ENCODE peak calls at places on chromosomes 13 and 19, in seven cellular contexts. P is transverse colon, F is ovary, X is sigmoid colon, H is tibial nerve, S is K562, I is A549. W is an unnamed sample.

GRCh38 chr13:66665991-66666390 is 564.1 kb downstream of the PCDH9 start:
- DNase-seq in P (no peak), F (no peak), X (no peak), H (no peak), S (no peak), I (no peak), W (no peak)

GRCh38 chr19:30091456-30091855 is 149.4 kb downstream of the URI1 start:
- DNase-seq in P (no peak), F (no peak), X (no peak), H (no peak), S (no peak), I (no peak), W (no peak)

GRCh38 chr13:33057019-33057785 is 41.0 kb downstream of the KL start:
- DNase-seq in P (no peak), F (no peak), X (no peak), H (peak; percentile 53), S (peak; percentile 14), I (peak; percentile 18), W (no peak)

GRCh38 chr19:33638167-33639033 is 16.6 kb downstream of the CHST8 start:
- DNase-seq in P (no peak), F (no peak), X (peak; percentile 40), H (no peak), S (no peak), I (no peak), W (peak; percentile 3)

GRCh38 chr19:24166055-24166454 is 79.1 kb downstream of the ZNF254 start:
- DNase-seq in P (no peak), F (no peak), X (no peak), H (no peak), S (no peak), I (no peak), W (no peak)

GRCh38 chr19:35211545-35212230 is 16.9 kb downstream of the FAM187B start:
- DNase-seq in P (peak; percentile 70), F (no peak), X (peak; percentile 72), H (peak; percentile 47), S (no peak), I (no peak), W (peak; percentile 83)

GRCh38 chr13:40116008-40116407 is 460.5 kb downstream of the COG6 start:
- DNase-seq in P (peak; percentile 79), F (peak; percentile 52), X (no peak), H (peak; percentile 34), S (peak; percentile 56), I (peak; percentile 60), W (no peak)

GRCh38 chr13:111156421-111156820 is 41.3 kb downstream of the ARHGEF7 start:
- DNase-seq in P (no peak), F (no peak), X (no peak), H (no peak), S (no peak), I (no peak), W (no peak)

GRCh38 chr13:113956571-113956970 is 17.3 kb downstream of the C13orf46 start:
- DNase-seq in P (no peak), F (no peak), X (no peak), H (no peak), S (no peak), I (no peak), W (peak; percentile 52)

GRCh38 chr13:59409211-59409610 is 754.5 kb downstream of the DIAPH3 start:
- DNase-seq in P (peak; percentile 13), F (no peak), X (peak; percentile 85), H (no peak), S (no peak), I (no peak), W (no peak)

GRCh38 chr19:3387645-3388589 is 21.5 kb downstream of the NFIC start:
- DNase-seq in P (peak; percentile 89), F (peak; percentile 78), X (peak; percentile 96), H (peak; percentile 61), S (no peak), I (peak; percentile 44), W (peak; percentile 89)

GRCh38 chr19:1259206-1259872 is 9.8 kb upstream of the CIRBP start:
- DNase-seq in P (peak; percentile 88), F (peak; percentile 76), X (peak; percentile 80), H (no peak), S (no peak), I (peak; percentile 25), W (peak; percentile 89)

GRCh38 chr13:95139186-95139585 is 162.1 kb downstream of the ABCC4 start:
- DNase-seq in P (no peak), F (no peak), X (no peak), H (no peak), S (no peak), I (no peak), W (no peak)

GRCh38 chr13:54433511-54434206 is 1405.0 kb downstream of the OLFM4 start:
- DNase-seq in P (no peak), F (no peak), X (no peak), H (no peak), S (no peak), I (no peak), W (no peak)

GRCh38 chr13:81381560-81381959 is 1040.6 kb upstream of the SPRY2 start:
- DNase-seq in P (no peak), F (no peak), X (no peak), H (no peak), S (no peak), I (no peak), W (no peak)

GRCh38 chr13:66424417-66424816 is 805.7 kb downstream of the PCDH9 start:
- DNase-seq in P (no peak), F (no peak), X (no peak), H (no peak), S (no peak), I (no peak), W (no peak)

GRCh38 chr19:4327252-4327876 is 11.3 kb downstream of the STAP2 start:
- DNase-seq in P (peak; percentile 83), F (peak; percentile 95), X (peak; percentile 89), H (peak; percentile 19), S (peak; percentile 93), I (no peak), W (peak; percentile 87)

GRCh38 chr13:44394649-44395048 is 21.0 kb downstream of the SERP2 start:
- DNase-seq in P (no peak), F (no peak), X (peak; percentile 13), H (no peak), S (no peak), I (no peak), W (no peak)
- TF ChIP-seq EP300 in P (no peak), F (no peak), X (no peak), H (no peak), S (no peak), I (no peak), W (no peak)

GRCh38 chr19:40411125-40411842 is 1.9 kb downstream of the PRX start:
- DNase-seq in P (peak; percentile 40), F (no peak), X (no peak), H (no peak), S (peak; percentile 11), I (no peak), W (no peak)

GRCh38 chr19:40412866-40413265 is 312 bp downstream of the PRX start:
- DNase-seq in P (no peak), F (no peak), X (no peak), H (no peak), S (no peak), I (no peak), W (no peak)

GRCh38 chr19:40410030-40410389 is 3.2 kb downstream of the PRX start:
- DNase-seq in P (no peak), F (no peak), X (no peak), H (no peak), S (no peak), I (no peak), W (no peak)

GRCh38 chr19:40413291-40413994 is at the start of gene PRX:
- DNase-seq in P (no peak), F (no peak), X (no peak), H (no peak), S (peak; percentile 55), I (no peak), W (no peak)

GRCh38 chr19:40411958-40412499 is 1.1 kb downstream of the PRX start:
- DNase-seq in P (no peak), F (no peak), X (no peak), H (no peak), S (peak; percentile 56), I (no peak), W (no peak)
- H3K27ac ChIP-seq in P (no peak overlapping the region), F (no peak overlapping the region), X (peak overlapping the region; percentile 31), H (peak overlapping the region; percentile 95), S (no peak overlapping the region), I (no peak overlapping the region), W (no peak overlapping the region)

DNA sequence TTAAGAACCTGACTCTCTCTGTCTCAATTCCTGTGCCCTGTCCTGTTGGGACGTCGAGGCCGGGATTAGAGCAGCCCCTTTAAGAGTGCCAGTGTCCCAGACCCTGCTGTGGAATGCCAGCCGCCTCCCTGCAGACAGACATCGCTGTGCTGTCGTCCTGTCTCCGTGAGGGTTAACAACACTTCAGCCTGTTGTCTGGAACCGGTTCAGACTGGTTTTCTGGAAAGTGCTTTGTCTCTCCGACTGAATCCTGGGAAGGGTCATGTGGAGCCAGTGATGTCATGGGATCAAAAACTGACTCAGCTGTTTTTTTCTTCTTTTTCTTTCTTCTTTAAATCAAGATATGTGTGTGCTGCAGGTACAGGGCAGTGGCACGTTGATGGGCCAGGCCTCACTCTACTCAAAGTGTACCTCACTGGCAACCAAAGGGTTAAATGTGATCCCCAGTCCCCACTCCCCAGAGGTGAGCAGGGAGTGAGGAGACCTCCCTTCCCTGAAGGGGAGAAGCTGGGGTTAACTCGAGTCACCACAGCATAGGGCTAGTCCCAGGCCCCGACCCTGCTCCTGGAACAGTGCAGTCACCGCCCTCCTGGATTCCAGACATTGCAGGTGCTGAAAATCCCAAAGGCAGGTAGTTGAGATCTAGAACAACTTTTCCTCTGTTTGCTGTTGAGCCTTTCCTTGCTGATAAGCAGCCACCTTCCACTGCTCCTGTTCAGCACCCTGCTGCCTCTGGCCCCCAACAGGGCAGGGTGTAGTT is 50.8 kb downstream of the TSSK6 start:
- DNase-seq in P (no peak), F (peak; percentile 42), X (no peak), H (no peak), S (no peak), I (no peak), W (no peak)
- TF ChIP-seq EP300 in P (no peak), F (no peak), X (no peak), H (peak; percentile 23), S (no peak), I (no peak), W (no peak)

GRCh38 chr19:5951338-5951861 is 26.5 kb downstream of the RANBP3 start:
- DNase-seq in P (no peak), F (no peak), X (peak; percentile 66), H (no peak), S (no peak), I (no peak), W (no peak)

GRCh38 chr19:5949792-5950305 is 28.1 kb downstream of the RANBP3 start:
- DNase-seq in P (no peak), F (no peak), X (no peak), H (no peak), S (no peak), I (no peak), W (no peak)

GRCh38 chr19:5948697-5949564 is 29.0 kb downstream of the RANBP3 start:
- DNase-seq in P (no peak), F (no peak), X (peak; percentile 90), H (no peak), S (no peak), I (no peak), W (no peak)

GRCh38 chr19:5952193-5953033 is 25.5 kb downstream of the RANBP3 start:
- DNase-seq in P (no peak), F (no peak), X (peak; percentile 67), H (no peak), S (no peak), I (no peak), W (no peak)

DNA sequence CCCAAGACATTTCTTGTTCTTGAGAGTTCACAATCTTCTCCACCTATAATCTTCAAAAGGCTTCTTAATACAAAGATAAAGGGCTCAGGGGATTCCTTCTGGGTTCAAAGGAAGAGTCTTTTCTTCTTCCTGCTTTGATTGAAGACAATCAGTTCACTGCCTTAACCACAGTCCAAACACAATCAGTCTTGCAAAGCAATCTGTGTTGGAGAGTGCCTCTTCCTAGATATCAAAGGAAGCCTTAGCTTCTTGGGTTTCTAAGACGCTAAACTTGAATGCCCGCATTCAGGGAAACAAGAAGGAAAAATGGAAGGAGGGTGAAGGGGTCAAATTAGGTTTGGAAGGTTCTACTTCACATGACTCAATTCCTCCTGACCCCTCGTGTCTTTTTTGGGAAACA is 27.2 kb downstream of the RANBP3 start:
- DNase-seq in P (no peak), F (no peak), X (no peak), H (no peak), S (no peak), I (no peak), W (no peak)
- H3K27ac ChIP-seq in P (peak overlapping the region; percentile 74), F (no peak overlapping the region), X (peak overlapping the region; percentile 92), H (peak overlapping the region; percentile 85), S (no peak overlapping the region), I (no peak overlapping the region), W (no peak overlapping the region)

W was measured in suprapubic skin.